ENCODE peak calls at places on chromosomes 16 and 17, in eight cellular contexts. I is ascending aorta; R is stimulated activated CD8-positive, alpha-beta memory T cell treated with anti-CD3 and anti-CD28 coated beads, Interleukin-7, amount 100 ng/mL, for 4 hours; Z is GM23248; P is neural crest cell; J is NAMALWA; V is CD4-positive, CD25-positive, alpha-beta regulatory T cell; E is HS-5. L is an unnamed sample.

GRCh38 chr17:80034977-80035686 is 540 bp downstream of the TBC1D16 start:
- DNase-seq in P (peak), I (peak), V (peak), E (no peak), Z (peak), J (peak), R (peak), L (no peak)

GRCh38 chr16:87490091-87490798 is 2.6 kb downstream of the ZCCHC14 start:
- DNase-seq in Z (peak), V (peak), P (no peak), E (no peak), R (no peak), I (no peak), J (no peak), L (no peak)

GRCh38 chr17:22337467-22337866 is 645.1 kb downstream of the KCNJ18 start:
- DNase-seq in J (no peak), E (no peak), V (no peak), I (no peak), P (no peak), Z (no peak), R (no peak), L (no peak)

GRCh38 chr17:75773121-75773807 is 8.3 kb upstream of the GALK1 start:
- DNase-seq in Z (no peak), E (no peak), V (no peak), R (no peak), J (no peak), P (no peak), I (peak), L (no peak)

GRCh38 chr16:58661199-58661830 is 23.3 kb downstream of the SLC38A7 start:
- DNase-seq in J (peak), P (peak), V (no peak), E (peak), R (no peak), I (peak), Z (peak), L (peak)

GRCh38 chr17:77337150-77337549 is 196.4 kb downstream of the SEC14L1 start:
- DNase-seq in E (no peak), Z (peak), I (peak), V (no peak), R (no peak), P (no peak), J (no peak), L (no peak)

GRCh38 chr16:27781195-27781524 is 231.2 kb downstream of the KATNIP start:
- DNase-seq in R (no peak), Z (peak), P (no peak), V (no peak), J (no peak), E (no peak), I (no peak), L (no peak)

GRCh38 chr17:39727556-39727955 is 2.8 kb downstream of the MIEN1 start:
- DNase-seq in Z (no peak), R (no peak), E (no peak), J (no peak), P (no peak), V (no peak), I (no peak), L (no peak)

GRCh38 chr17:55089955-55090573 is 121.5 kb downstream of the STXBP4 start:
- DNase-seq in V (peak), E (no peak), R (peak), J (no peak), P (no peak), Z (peak), I (no peak), L (no peak)

GRCh38 chr16:28316056-28316455 is 23.7 kb downstream of the SBK1 start:
- DNase-seq in R (no peak), J (no peak), P (no peak), E (no peak), V (no peak), I (no peak), Z (no peak), L (no peak)

GRCh38 chr16:11251525-11252481 is 4.2 kb downstream of the SOCS1 start:
- DNase-seq in E (no peak), I (no peak), R (peak), Z (peak), V (peak), P (no peak), J (no peak), L (no peak)

GRCh38 chr16:82091225-82091624 is 56.2 kb downstream of the HSD17B2 start:
- DNase-seq in P (no peak), V (no peak), R (no peak), E (no peak), Z (peak), I (no peak), J (no peak), L (no peak)

GRCh38 chr16:68324336-68324735 is 13.5 kb downstream of the PRMT7 start:
- DNase-seq in P (no peak), Z (no peak), I (no peak), V (no peak), J (no peak), E (no peak), R (no peak), L (no peak)

GRCh38 chr17:66357037-66357436 is 54.6 kb downstream of the PRKCA start:
- DNase-seq in P (no peak), I (no peak), J (no peak), E (no peak), R (no peak), Z (peak), V (no peak), L (no peak)

GRCh38 chr17:68054296-68054900 is 18.9 kb downstream of the KPNA2 start:
- DNase-seq in P (no peak), Z (peak), E (no peak), R (no peak), V (no peak), I (peak), J (no peak), L (no peak)

GRCh38 chr16:2213817-2214720 is 571 bp downstream of the PGP start:
- DNase-seq in I (no peak), V (no peak), Z (peak), R (no peak), E (no peak), J (peak), P (no peak), L (no peak)

GRCh38 chr17:8173871-8174322 is 2.3 kb downstream of the TMEM107 start:
- DNase-seq in Z (peak), V (no peak), E (no peak), J (no peak), I (no peak), R (no peak), P (no peak), L (no peak)

GRCh38 chr16:88967800-88968588 is 9.0 kb downstream of the CBFA2T3 start:
- DNase-seq in P (no peak), I (no peak), E (no peak), Z (no peak), R (no peak), J (peak), V (no peak), L (no peak)

GRCh38 chr17:17191346-17191792 is 14.8 kb downstream of the PLD6 start:
- DNase-seq in Z (peak), V (no peak), R (no peak), P (no peak), E (peak), I (peak), J (no peak), L (no peak)

GRCh38 chr16:2527071-2527783 is 4.0 kb downstream of the CEMP1 start:
- DNase-seq in I (no peak), R (no peak), P (no peak), V (no peak), Z (no peak), J (no peak), E (no peak), L (no peak)

GRCh38 chr16:66250686-66251405 is 115.6 kb upstream of the CDH5 start:
- DNase-seq in J (no peak), R (no peak), V (no peak), Z (peak), P (peak), E (no peak), I (peak), L (peak)

GRCh38 chr17:63947711-63948330 is 15.7 kb upstream of the CD79B start:
- DNase-seq in V (no peak), E (no peak), Z (no peak), I (no peak), P (no peak), J (no peak), R (no peak), L (no peak)

GRCh38 chr17:1002771-1003555 is 6.0 kb downstream of the TIMM22 start:
- DNase-seq in R (no peak), V (no peak), P (no peak), Z (peak), J (no peak), I (peak), E (no peak), L (no peak)

GRCh38 chr17:38421224-38421841 is 6.9 kb upstream of the ARHGAP23 start:
- DNase-seq in J (peak), V (no peak), I (peak), R (no peak), E (no peak), P (no peak), Z (peak), L (no peak)

GRCh38 chr16:81604960-81605383 is 160.4 kb downstream of the CMIP start:
- DNase-seq in I (no peak), P (no peak), J (no peak), V (no peak), Z (peak), R (no peak), E (no peak), L (no peak)

GRCh38 chr17:44086364-44087311 is 16.1 kb downstream of the G6PC3 start:
- DNase-seq in V (no peak), E (peak), J (no peak), P (no peak), R (peak), Z (peak), I (no peak), L (no peak)